ENCODE peak calls at places on chromosomes 7 and 10, in five cellular contexts. A is K562, U is endothelial cell of umbilical vein, R is PC-3, W is fibroblast of lung. Z is an unnamed sample.

GRCh38 chr10:125375210-125375609 is 214.8 kb upstream of the CTBP2 start:
- DNase-seq in A (no peak), U (no peak), R (peak; percentile 22), W (peak; percentile 11), Z (no peak)

GRCh38 chr7:138979226-138979979 is 1.8 kb downstream of the KIAA1549 start:
- DNase-seq in R (peak; percentile 57), A (no peak), W (peak; percentile 17), U (no peak), Z (peak; percentile 37)

GRCh38 chr7:17844514-17845196 is 95.6 kb downstream of the SNX13 start:
- DNase-seq in W (peak; percentile 2), A (no peak), U (no peak), R (peak; percentile 55), Z (no peak)

GRCh38 chr10:61835069-61835908 is 66.2 kb upstream of the ARID5B start:
- DNase-seq in U (peak; percentile 90), A (peak; percentile 68), W (peak; percentile 83), R (peak; percentile 96), Z (peak; percentile 63)

GRCh38 chr7:157044151-157044687 is 33.8 kb upstream of the MNX1 start:
- DNase-seq in A (peak; percentile 7), W (peak; percentile 6), R (no peak), U (no peak), Z (no peak)

GRCh38 chr7:125357681-125358440 is 428.2 kb upstream of the POT1 start:
- DNase-seq in A (no peak), W (no peak), R (no peak), U (peak; percentile 32), Z (no peak)

GRCh38 chr10:30980951-30981616 is 50.6 kb downstream of the ZNF438 start:
- DNase-seq in A (no peak), R (peak; percentile 53), W (peak; percentile 83), U (peak; percentile 91), Z (no peak)

GRCh38 chr7:767580-767940 is 40.5 kb upstream of the PRKAR1B start:
- DNase-seq in W (no peak), U (no peak), R (no peak), A (no peak), Z (no peak)

GRCh38 chr10:19922236-19922963 is 106.2 kb downstream of the PLXDC2 start:
- DNase-seq in A (no peak), W (peak; percentile 88), R (peak; percentile 25), U (peak; percentile 76), Z (no peak)

GRCh38 chr7:45160374-45160773 is 2.8 kb downstream of the RAMP3 start:
- DNase-seq in R (no peak), A (no peak), W (no peak), U (no peak), Z (peak; percentile 37)

GRCh38 chr7:36312064-36312914 is 77.4 kb upstream of the ANLN start:
- DNase-seq in R (no peak), U (no peak), W (no peak), A (peak; percentile 71), Z (peak; percentile 91)

GRCh38 chr10:102393411-102394078 is 2.0 kb upstream of the NFKB2 start:
- DNase-seq in A (no peak), U (no peak), R (no peak), W (no peak), Z (no peak)
- H3K9ac ChIP-seq in A (peak overlapping the region; percentile 58), U (peak overlapping the region; percentile 81), R (peak overlapping the region; percentile 90), W (peak overlapping the region; percentile 93), Z (peak overlapping the region; percentile 49)

GRCh38 chr10:133007360-133007858 is 65.0 kb upstream of the CFAP46 start:
- DNase-seq in W (no peak), A (no peak), R (no peak), U (no peak), Z (no peak)

GRCh38 chr10:133008196-133008595 is 65.8 kb upstream of the CFAP46 start:
- DNase-seq in U (no peak), A (no peak), W (no peak), R (no peak), Z (no peak)

GRCh38 chr10:133010095-133010837 is 67.9 kb upstream of the CFAP46 start:
- DNase-seq in A (no peak), W (no peak), R (no peak), U (peak; percentile 4), Z (no peak)

GRCh38 chr10:133009218-133009954 is 67.0 kb upstream of the CFAP46 start:
- DNase-seq in U (no peak), W (no peak), A (peak; percentile 26), R (peak; percentile 27), Z (no peak)

GRCh38 chr10:133008736-133009135 is 66.4 kb upstream of the CFAP46 start:
- DNase-seq in A (no peak), R (no peak), W (no peak), U (no peak), Z (no peak)
- H3K9me3 ChIP-seq in A (no peaks in the 10 kb centered on the region), R (no peaks in the 10 kb centered on the region), W (no peaks in the 10 kb centered on the region), U (no peaks in the 10 kb centered on the region), Z (peaks cover 1% of the 10 kb centered on the region)

GRCh38 chr10:70292016-70292415 is 8.2 kb upstream of the NPFFR1 start:
- DNase-seq in W (no peak), U (no peak), R (no peak), A (no peak), Z (no peak)
- H3K9ac ChIP-seq in W (no peak overlapping the region), U (no peak overlapping the region), R (no peak overlapping the region), A (no peak overlapping the region), Z (no peak overlapping the region)

GRCh38 chr7:34596887-34597286 is 61.1 kb upstream of the NPSR1 start:
- DNase-seq in U (peak; percentile 50), R (peak; percentile 46), W (no peak), A (no peak), Z (peak; percentile 67)
- H3K9me3 ChIP-seq in U (no peaks in the 10 kb centered on the region), R (no peaks in the 10 kb centered on the region), W (no peaks in the 10 kb centered on the region), A (no peaks in the 10 kb centered on the region), Z (peaks cover 10% of the 10 kb centered on the region)

GRCh38 chr10:132624847-132625839 is 87.6 kb downstream of the INPP5A start:
- DNase-seq in W (no peak), R (no peak), A (no peak), U (no peak), Z (peak; percentile 47)

GRCh38 chr10:132628966-132629900 is 91.6 kb downstream of the INPP5A start:
- DNase-seq in A (no peak), W (no peak), R (no peak), U (no peak), Z (no peak)

GRCh38 chr10:132626019-132626760 is 88.6 kb downstream of the INPP5A start:
- DNase-seq in W (no peak), R (no peak), U (no peak), A (no peak), Z (peak; percentile 38)

GRCh38 chr10:132627736-132628512 is 90.3 kb downstream of the INPP5A start:
- DNase-seq in W (peak; percentile 58), R (no peak), U (peak; percentile 35), A (peak; percentile 37), Z (no peak)

GRCh38 chr10:132626761-132627735 is 89.5 kb downstream of the INPP5A start:
- DNase-seq in W (no peak), U (no peak), A (no peak), R (no peak), Z (no peak)
- H3K9ac ChIP-seq in W (no peak overlapping the region), U (no peak overlapping the region), A (no peak overlapping the region), R (no peak overlapping the region), Z (no peak overlapping the region)

GRCh38 chr7:93025389-93025788 is 92.4 kb downstream of the SAMD9 start:
- DNase-seq in R (no peak), U (no peak), A (no peak), W (no peak), Z (no peak)
- H3K9me3 ChIP-seq in R (no peaks in the 10 kb centered on the region), U (no peaks in the 10 kb centered on the region), A (peaks cover 2% of the 10 kb centered on the region), W (no peaks in the 10 kb centered on the region), Z (no peaks in the 10 kb centered on the region)

GRCh38 chr7:78489851-78490250 is 691.3 kb downstream of the PHTF2 start:
- DNase-seq in U (no peak), R (no peak), W (peak; percentile 9), A (no peak), Z (no peak)
- H3K9ac ChIP-seq in U (no peak overlapping the region), R (no peak overlapping the region), W (no peak overlapping the region), A (no peak overlapping the region), Z (no peak overlapping the region)

DNA sequence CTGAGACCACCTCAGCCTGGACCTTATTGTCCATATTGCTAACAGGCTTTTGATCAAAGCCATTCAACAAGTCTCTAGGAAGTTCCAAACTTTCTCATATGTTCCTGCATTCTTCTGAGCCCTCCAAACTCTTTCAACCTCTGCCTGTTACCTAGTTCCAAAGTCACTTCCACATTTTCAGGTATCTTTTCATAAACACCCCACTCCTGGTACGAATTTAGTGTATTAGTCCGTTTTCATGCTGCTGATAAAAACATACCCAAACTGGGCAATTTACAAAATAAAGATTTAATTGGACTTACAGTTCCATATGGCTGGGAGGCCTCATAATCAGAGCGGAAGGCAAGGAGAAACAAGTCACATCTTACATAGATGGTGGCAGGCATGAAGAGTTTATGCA is 836.8 kb downstream of the SORCS1 start:
- DNase-seq in U (no peak), R (no peak), W (no peak), A (no peak), Z (no peak)
- H3K9me3 ChIP-seq in U (peaks cover 3% of the 10 kb centered on the region), R (peaks cover 4% of the 10 kb centered on the region), W (no peaks in the 10 kb centered on the region), A (no peaks in the 10 kb centered on the region), Z (peaks cover 38% of the 10 kb centered on the region)